ENCODE peak calls at places on chromosomes 6 and 20, in four cellular contexts. One of them, this sample, is unnamed.

GRCh38 chr6:12557760-12558159 is 158.8 kb upstream of the PHACTR1 start:
- DNase-seq in left lung: no peak
- DNase-seq in body of pancreas: no peak
- DNase-seq in fibroblast of lung: peak; percentile 54
- DNase-seq in this sample: no peak

GRCh38 chr6:7137335-7138106 is 29.8 kb downstream of the RREB1 start:
- DNase-seq in left lung: peak; percentile 83
- DNase-seq in fibroblast of lung: peak; percentile 71
- DNase-seq in body of pancreas: peak; percentile 59
- DNase-seq in this sample: peak; percentile 39

GRCh38 chr6:14743465-14744211 is 502.2 kb upstream of the JARID2 start:
- DNase-seq in left lung: peak; percentile 83
- DNase-seq in fibroblast of lung: peak; percentile 99
- DNase-seq in body of pancreas: peak; percentile 61
- DNase-seq in this sample: peak; percentile 19

GRCh38 chr6:36772401-36772800 is 66.8 kb downstream of the CPNE5 start:
- DNase-seq in left lung: peak; percentile 15
- DNase-seq in fibroblast of lung: no peak
- DNase-seq in body of pancreas: no peak
- DNase-seq in this sample: no peak

GRCh38 chr20:17556842-17557674 is 12.8 kb upstream of the DSTN start:
- DNase-seq in fibroblast of lung: peak; percentile 68
- DNase-seq in left lung: peak; percentile 80
- DNase-seq in body of pancreas: peak; percentile 86
- DNase-seq in this sample: no peak

GRCh38 chr20:34861386-34862084 is 11.1 kb downstream of the GGT7 start:
- DNase-seq in body of pancreas: peak; percentile 86
- DNase-seq in left lung: no peak
- DNase-seq in fibroblast of lung: no peak
- DNase-seq in this sample: no peak

GRCh38 chr6:157556671-157557430 is 175.9 kb downstream of the ZDHHC14 start:
- DNase-seq in body of pancreas: peak; percentile 76
- DNase-seq in fibroblast of lung: no peak
- DNase-seq in left lung: no peak
- DNase-seq in this sample: no peak

GRCh38 chr20:10171864-10172751 is 46.5 kb upstream of the SNAP25 start:
- DNase-seq in body of pancreas: peak; percentile 63
- DNase-seq in fibroblast of lung: peak; percentile 64
- DNase-seq in left lung: peak; percentile 83
- DNase-seq in this sample: peak; percentile 1

GRCh38 chr6:20599302-20600051 is 65.2 kb downstream of the CDKAL1 start:
- DNase-seq in body of pancreas: no peak
- DNase-seq in fibroblast of lung: no peak
- DNase-seq in left lung: no peak
- DNase-seq in this sample: no peak

GRCh38 chr6:15712813-15713212 is 50.0 kb upstream of the DTNBP1 start:
- DNase-seq in left lung: no peak
- DNase-seq in fibroblast of lung: no peak
- DNase-seq in body of pancreas: no peak
- DNase-seq in this sample: no peak

GRCh38 chr6:11975353-11975977 is 36.6 kb upstream of the HIVEP1 start:
- DNase-seq in body of pancreas: peak; percentile 61
- DNase-seq in left lung: no peak
- DNase-seq in fibroblast of lung: no peak
- DNase-seq in this sample: peak; percentile 22

GRCh38 chr6:5481024-5481423 is 219.7 kb downstream of the FARS2 start:
- DNase-seq in fibroblast of lung: no peak
- DNase-seq in body of pancreas: no peak
- DNase-seq in left lung: no peak
- DNase-seq in this sample: no peak

GRCh38 chr6:15457903-15458530 is 204.8 kb downstream of the DTNBP1 start:
- DNase-seq in fibroblast of lung: no peak
- DNase-seq in left lung: no peak
- DNase-seq in body of pancreas: no peak
- DNase-seq in this sample: no peak

GRCh38 chr6:53959717-53960116 is 151.5 kb upstream of the MLIP start:
- DNase-seq in left lung: no peak
- DNase-seq in body of pancreas: no peak
- DNase-seq in fibroblast of lung: peak; percentile 75
- DNase-seq in this sample: no peak

GRCh38 chr6:168950500-168951223 is 303.0 kb downstream of the THBS2 start:
- DNase-seq in fibroblast of lung: no peak
- DNase-seq in left lung: no peak
- DNase-seq in body of pancreas: no peak
- DNase-seq in this sample: no peak

GRCh38 chr6:39892490-39893129 is 41.7 kb downstream of the MOCS1 start:
- DNase-seq in left lung: peak; percentile 88
- DNase-seq in fibroblast of lung: peak; percentile 54
- DNase-seq in body of pancreas: peak; percentile 77
- DNase-seq in this sample: no peak

GRCh38 chr6:30325150-30325872 is 1.4 kb upstream of the TRIM39 start:
- DNase-seq in body of pancreas: peak; percentile 54
- DNase-seq in fibroblast of lung: peak; percentile 62
- DNase-seq in left lung: peak; percentile 78
- DNase-seq in this sample: peak; percentile 79

GRCh38 chr6:12392490-12392889 is 102.3 kb downstream of the EDN1 start:
- DNase-seq in left lung: no peak
- DNase-seq in body of pancreas: no peak
- DNase-seq in fibroblast of lung: peak; percentile 32
- DNase-seq in this sample: no peak

GRCh38 chr6:2237001-2237400 is 8.4 kb downstream of the GMDS start:
- DNase-seq in body of pancreas: no peak
- DNase-seq in left lung: no peak
- DNase-seq in fibroblast of lung: peak; percentile 94
- DNase-seq in this sample: no peak

GRCh38 chr6:106870824-106871300 is 103.7 kb downstream of the CD24 start:
- DNase-seq in fibroblast of lung: peak; percentile 65
- DNase-seq in body of pancreas: no peak
- DNase-seq in left lung: no peak
- DNase-seq in this sample: no peak

GRCh38 chr6:139173822-139174221 is 38.9 kb downstream of the HECA start:
- DNase-seq in left lung: no peak
- DNase-seq in fibroblast of lung: no peak
- DNase-seq in body of pancreas: no peak
- DNase-seq in this sample: no peak

GRCh38 chr6:10099086-10099499 is 315.8 kb downstream of the TFAP2A start:
- DNase-seq in body of pancreas: peak; percentile 48
- DNase-seq in left lung: peak; percentile 77
- DNase-seq in fibroblast of lung: no peak
- DNase-seq in this sample: no peak

GRCh38 chr6:74871757-74872156 is 334.1 kb downstream of the COL12A1 start:
- DNase-seq in fibroblast of lung: peak; percentile 89
- DNase-seq in left lung: no peak
- DNase-seq in body of pancreas: no peak
- DNase-seq in this sample: no peak

GRCh38 chr6:110939429-110939828 is 19.1 kb upstream of the GTF3C6 start:
- DNase-seq in left lung: no peak
- DNase-seq in fibroblast of lung: no peak
- DNase-seq in body of pancreas: no peak
- DNase-seq in this sample: no peak

GRCh38 chr20:45611054-45611453 is 18.5 kb upstream of the WFDC10A start:
- DNase-seq in fibroblast of lung: peak; percentile 88
- DNase-seq in body of pancreas: no peak
- DNase-seq in left lung: no peak
- DNase-seq in this sample: no peak

GRCh38 chr20:5658897-5659296 is 91.3 kb upstream of the SHLD1 start:
- DNase-seq in body of pancreas: peak; percentile 79
- DNase-seq in fibroblast of lung: peak; percentile 90
- DNase-seq in left lung: no peak
- DNase-seq in this sample: no peak

GRCh38 chr6:116450769-116451740 is 10.1 kb upstream of the CALHM6 start:
- DNase-seq in left lung: peak; percentile 80
- DNase-seq in body of pancreas: peak; percentile 45
- DNase-seq in fibroblast of lung: no peak
- DNase-seq in this sample: no peak

GRCh38 chr6:156423075-156423474 is 354.1 kb upstream of the ARID1B start:
- DNase-seq in left lung: no peak
- DNase-seq in fibroblast of lung: peak; percentile 88
- DNase-seq in body of pancreas: no peak
- DNase-seq in this sample: no peak

GRCh38 chr20:53220482-53221307 is 248.5 kb downstream of the TSHZ2 start:
- DNase-seq in left lung: no peak
- DNase-seq in body of pancreas: no peak
- DNase-seq in fibroblast of lung: peak; percentile 29
- DNase-seq in this sample: no peak

GRCh38 chr6:84428300-84428907 is 201.0 kb upstream of the CEP162 start:
- DNase-seq in body of pancreas: peak; percentile 18
- DNase-seq in fibroblast of lung: peak; percentile 44
- DNase-seq in left lung: no peak
- DNase-seq in this sample: no peak

GRCh38 chr20:17610566-17611289 is 40.9 kb downstream of the DSTN start:
- DNase-seq in fibroblast of lung: peak; percentile 19
- DNase-seq in left lung: peak; percentile 78
- DNase-seq in body of pancreas: no peak
- DNase-seq in this sample: peak; percentile 57

GRCh38 chr6:109998159-109998785 is 20.2 kb downstream of the GPR6 start:
- DNase-seq in left lung: no peak
- DNase-seq in fibroblast of lung: no peak
- DNase-seq in body of pancreas: no peak
- DNase-seq in this sample: no peak

GRCh38 chr20:472889-473292 is 10.6 kb upstream of the TBC1D20 start:
- DNase-seq in left lung: no peak
- DNase-seq in fibroblast of lung: no peak
- DNase-seq in body of pancreas: no peak
- DNase-seq in this sample: no peak

GRCh38 chr6:39816744-39817143 is 24.6 kb downstream of the DAAM2 start:
- DNase-seq in body of pancreas: no peak
- DNase-seq in left lung: no peak
- DNase-seq in fibroblast of lung: peak; percentile 51
- DNase-seq in this sample: no peak

GRCh38 chr6:55276745-55277627 is 50.3 kb upstream of the GFRAL start:
- DNase-seq in body of pancreas: peak; percentile 56
- DNase-seq in left lung: no peak
- DNase-seq in fibroblast of lung: peak; percentile 63
- DNase-seq in this sample: no peak

GRCh38 chr20:40511478-40511877 is 177.6 kb downstream of the MAFB start:
- DNase-seq in fibroblast of lung: peak; percentile 73
- DNase-seq in body of pancreas: no peak
- DNase-seq in left lung: no peak
- DNase-seq in this sample: no peak

GRCh38 chr20:40506567-40506966 is 182.5 kb downstream of the MAFB start:
- DNase-seq in body of pancreas: peak; percentile 88
- DNase-seq in left lung: peak; percentile 98
- DNase-seq in fibroblast of lung: peak; percentile 97
- DNase-seq in this sample: peak; percentile 13

GRCh38 chr20:40512567-40512966 is 176.5 kb downstream of the MAFB start:
- DNase-seq in fibroblast of lung: no peak
- DNase-seq in body of pancreas: no peak
- DNase-seq in left lung: no peak
- DNase-seq in this sample: no peak

GRCh38 chr20:40510622-40511021 is 178.4 kb downstream of the MAFB start:
- DNase-seq in left lung: no peak
- DNase-seq in body of pancreas: no peak
- DNase-seq in fibroblast of lung: no peak
- DNase-seq in this sample: no peak

GRCh38 chr20:40508821-40509220 is 180.2 kb downstream of the MAFB start:
- DNase-seq in body of pancreas: no peak
- DNase-seq in fibroblast of lung: peak; percentile 48
- DNase-seq in left lung: no peak
- DNase-seq in this sample: no peak
- H3K4me1 ChIP-seq in body of pancreas: no peaks in the 10 kb centered on the region
- H3K4me1 ChIP-seq in fibroblast of lung: peaks cover 2% of the 10 kb centered on the region
- H3K4me1 ChIP-seq in left lung: peaks cover 59% of the 10 kb centered on the region
- H3K4me1 ChIP-seq in this sample: no peaks in the 10 kb centered on the region

DNA sequence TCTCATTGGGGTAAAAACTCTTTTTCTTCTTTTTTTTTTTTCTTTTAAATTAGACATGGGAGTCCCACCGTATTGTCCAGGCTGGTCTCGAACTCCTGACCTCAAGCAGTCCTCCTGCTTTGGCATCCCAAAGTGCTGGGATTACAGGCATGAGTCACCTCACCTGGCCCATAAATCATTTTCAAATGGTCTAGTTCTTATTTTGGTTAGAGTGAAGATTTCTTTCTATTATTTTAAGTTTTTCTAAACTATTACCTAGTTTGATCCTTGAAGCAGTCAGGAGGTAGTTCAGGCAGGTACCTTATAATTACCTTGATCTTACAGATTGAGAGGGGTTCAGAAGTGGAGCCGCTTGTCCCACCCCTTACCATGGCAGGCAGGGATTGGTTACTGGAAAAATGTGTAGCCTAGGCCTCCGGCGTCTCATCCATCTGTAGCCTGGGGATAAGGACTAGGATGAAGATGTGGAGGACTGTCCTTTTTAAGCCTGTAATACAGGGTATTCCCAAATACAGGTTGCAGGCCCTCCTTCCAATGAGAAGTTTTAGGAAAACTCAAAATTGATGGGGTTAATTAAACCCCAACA is 2.7 kb downstream of the HMGA1 start:
- DNase-seq in body of pancreas: no peak
- DNase-seq in fibroblast of lung: no peak
- DNase-seq in left lung: no peak
- DNase-seq in this sample: no peak
- H3K4me3 ChIP-seq in body of pancreas: no peak overlapping the region
- H3K4me3 ChIP-seq in fibroblast of lung: peak overlapping the region; percentile 79
- H3K4me3 ChIP-seq in left lung: no peak overlapping the region
- H3K4me3 ChIP-seq in this sample: no peak overlapping the region

GRCh38 chr6:141675957-141676356 is 456.8 kb upstream of the GJE1 start:
- DNase-seq in body of pancreas: no peak
- DNase-seq in fibroblast of lung: peak; percentile 15
- DNase-seq in left lung: no peak
- DNase-seq in this sample: no peak
- TF ChIP-seq CTCF in body of pancreas: no peak
- TF ChIP-seq CTCF in fibroblast of lung: peak; percentile 51
- TF ChIP-seq CTCF in left lung: peak; percentile 18
- TF ChIP-seq CTCF in this sample: no peak

DNA sequence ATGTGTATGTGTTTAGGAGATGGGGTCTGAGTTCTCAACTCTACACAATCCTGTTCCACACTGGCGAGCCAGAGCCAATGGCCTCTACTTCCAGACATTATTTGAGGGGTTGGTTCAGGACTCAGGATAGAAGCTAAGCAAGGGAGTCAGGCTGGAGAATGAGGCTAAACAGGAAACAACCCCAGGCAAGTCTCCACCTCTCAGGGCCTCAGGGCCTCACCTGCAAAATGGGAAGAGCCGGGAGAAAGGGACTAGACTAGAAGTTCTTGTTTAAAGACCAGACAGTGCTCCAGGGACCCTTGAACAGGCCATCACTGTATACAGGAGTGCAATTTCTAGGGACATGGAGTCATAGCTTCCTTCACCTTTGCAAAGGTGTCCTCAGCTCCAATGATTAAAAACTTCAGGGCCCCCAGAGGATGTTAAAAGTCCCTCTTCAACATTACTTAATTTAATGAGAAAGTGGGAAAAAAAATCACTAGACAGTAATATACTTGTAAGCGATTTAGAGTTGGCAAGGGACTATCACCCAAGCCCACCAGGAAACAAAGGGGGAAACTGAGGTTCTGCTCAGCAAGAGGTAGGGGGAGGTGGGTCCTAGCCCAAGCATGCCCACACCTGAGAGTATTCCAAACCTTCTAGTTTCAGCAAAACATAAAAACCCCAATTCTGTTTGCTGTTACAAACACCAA is 41.7 kb downstream of the ZMYND8 start:
- DNase-seq in fibroblast of lung: no peak
- DNase-seq in left lung: no peak
- DNase-seq in body of pancreas: no peak
- DNase-seq in this sample: no peak
- H3K4me1 ChIP-seq in fibroblast of lung: peaks cover 43% of the 10 kb centered on the region
- H3K4me1 ChIP-seq in left lung: peaks cover 87% of the 10 kb centered on the region
- H3K4me1 ChIP-seq in body of pancreas: peaks cover 44% of the 10 kb centered on the region
- H3K4me1 ChIP-seq in this sample: peaks cover 38% of the 10 kb centered on the region

GRCh38 chr20:51446230-51446629 is 96.3 kb downstream of the NFATC2 start:
- DNase-seq in fibroblast of lung: no peak
- DNase-seq in body of pancreas: no peak
- DNase-seq in left lung: no peak
- DNase-seq in this sample: no peak
- H3K4me3 ChIP-seq in fibroblast of lung: no peak overlapping the region
- H3K4me3 ChIP-seq in body of pancreas: no peak overlapping the region
- H3K4me3 ChIP-seq in left lung: no peak overlapping the region
- H3K4me3 ChIP-seq in this sample: no peak overlapping the region

This sample was measured in CD8-positive, alpha-beta T cell.